ENCODE peak calls at places on chromosome 22, in seven cellular contexts. One of them, this sample, is unnamed.

GRCh38 chr22:45863981-45864751 is 112.8 kb downstream of the WNT7B start:
- DNase-seq in GM06990: peak
- DNase-seq in NCI-H1105: peak
- DNase-seq in Ammon's horn: no peak
- DNase-seq in kidney tubule cell: peak
- DNase-seq in EL: peak
- DNase-seq in mesothelial cell of epicardium: no peak
- DNase-seq in this sample: peak

GRCh38 chr22:37328017-37328416 is 45.7 kb downstream of the CYTH4 start:
- DNase-seq in NCI-H1105: no peak
- DNase-seq in kidney tubule cell: peak
- DNase-seq in GM06990: no peak
- DNase-seq in mesothelial cell of epicardium: no peak
- DNase-seq in Ammon's horn: no peak
- DNase-seq in EL: peak
- DNase-seq in this sample: no peak

GRCh38 chr22:48217596-48217995 is 1455.1 kb downstream of the TBC1D22A start:
- DNase-seq in EL: no peak
- DNase-seq in kidney tubule cell: no peak
- DNase-seq in mesothelial cell of epicardium: no peak
- DNase-seq in Ammon's horn: no peak
- DNase-seq in NCI-H1105: no peak
- DNase-seq in GM06990: no peak
- DNase-seq in this sample: no peak

GRCh38 chr22:40107244-40107643 is 70.5 kb upstream of the TNRC6B start:
- DNase-seq in NCI-H1105: no peak
- DNase-seq in EL: peak
- DNase-seq in mesothelial cell of epicardium: no peak
- DNase-seq in kidney tubule cell: no peak
- DNase-seq in GM06990: no peak
- DNase-seq in Ammon's horn: no peak
- DNase-seq in this sample: no peak

GRCh38 chr22:49021926-49022815 is 805.5 kb downstream of the BRD1 start:
- DNase-seq in NCI-H1105: no peak
- DNase-seq in GM06990: no peak
- DNase-seq in EL: no peak
- DNase-seq in mesothelial cell of epicardium: peak
- DNase-seq in Ammon's horn: no peak
- DNase-seq in kidney tubule cell: no peak
- DNase-seq in this sample: no peak

GRCh38 chr22:37018815-37019308 is 385 bp downstream of the TST start:
- DNase-seq in mesothelial cell of epicardium: peak
- DNase-seq in Ammon's horn: peak
- DNase-seq in kidney tubule cell: peak
- DNase-seq in GM06990: no peak
- DNase-seq in EL: peak
- DNase-seq in NCI-H1105: peak
- DNase-seq in this sample: peak

GRCh38 chr22:35313311-35314121 is 13.8 kb downstream of the TOM1 start:
- DNase-seq in EL: peak
- DNase-seq in kidney tubule cell: peak
- DNase-seq in Ammon's horn: no peak
- DNase-seq in GM06990: no peak
- DNase-seq in mesothelial cell of epicardium: no peak
- DNase-seq in NCI-H1105: peak
- DNase-seq in this sample: no peak

GRCh38 chr22:40238425-40239344 is 61.0 kb downstream of the TNRC6B start:
- DNase-seq in kidney tubule cell: peak
- DNase-seq in NCI-H1105: no peak
- DNase-seq in Ammon's horn: no peak
- DNase-seq in EL: peak
- DNase-seq in mesothelial cell of epicardium: no peak
- DNase-seq in GM06990: no peak
- DNase-seq in this sample: no peak

GRCh38 chr22:20436309-20437252 is 1.0 kb downstream of the SCARF2 start:
- DNase-seq in EL: peak
- DNase-seq in GM06990: no peak
- DNase-seq in kidney tubule cell: peak
- DNase-seq in Ammon's horn: no peak
- DNase-seq in mesothelial cell of epicardium: peak
- DNase-seq in NCI-H1105: no peak
- DNase-seq in this sample: no peak

GRCh38 chr22:47307812-47308211 is 545.4 kb downstream of the TBC1D22A start:
- DNase-seq in kidney tubule cell: no peak
- DNase-seq in NCI-H1105: no peak
- DNase-seq in Ammon's horn: peak
- DNase-seq in mesothelial cell of epicardium: no peak
- DNase-seq in GM06990: no peak
- DNase-seq in EL: no peak
- DNase-seq in this sample: no peak

GRCh38 chr22:23233084-23233501 is 52.8 kb downstream of the BCR start:
- DNase-seq in Ammon's horn: no peak
- DNase-seq in GM06990: no peak
- DNase-seq in kidney tubule cell: no peak
- DNase-seq in NCI-H1105: no peak
- DNase-seq in mesothelial cell of epicardium: no peak
- DNase-seq in EL: peak
- DNase-seq in this sample: no peak

GRCh38 chr22:19383292-19383691 is 48.2 kb downstream of the HIRA start:
- DNase-seq in GM06990: no peak
- DNase-seq in EL: no peak
- DNase-seq in mesothelial cell of epicardium: no peak
- DNase-seq in kidney tubule cell: no peak
- DNase-seq in NCI-H1105: no peak
- DNase-seq in Ammon's horn: no peak
- DNase-seq in this sample: no peak

GRCh38 chr22:28594076-28594783 is 85.4 kb downstream of the TTC28 start:
- DNase-seq in EL: no peak
- DNase-seq in GM06990: no peak
- DNase-seq in NCI-H1105: no peak
- DNase-seq in kidney tubule cell: no peak
- DNase-seq in Ammon's horn: no peak
- DNase-seq in mesothelial cell of epicardium: no peak
- DNase-seq in this sample: no peak

GRCh38 chr22:23071163-23072034 is 1.1 kb downstream of the GNAZ start:
- DNase-seq in mesothelial cell of epicardium: peak
- DNase-seq in GM06990: no peak
- DNase-seq in Ammon's horn: no peak
- DNase-seq in kidney tubule cell: no peak
- DNase-seq in NCI-H1105: no peak
- DNase-seq in EL: no peak
- DNase-seq in this sample: no peak

GRCh38 chr22:46446799-46447198 is 90.6 kb downstream of the CELSR1 start:
- DNase-seq in NCI-H1105: no peak
- DNase-seq in EL: no peak
- DNase-seq in GM06990: no peak
- DNase-seq in kidney tubule cell: no peak
- DNase-seq in Ammon's horn: no peak
- DNase-seq in mesothelial cell of epicardium: no peak
- DNase-seq in this sample: no peak